ENCODE peak calls at places on chromosome 3, in seven cellular contexts. Z is IMR-90, W is mesendoderm, L is mesenchymal stem cell, D is trophoblast cell, C is neuronal stem cell, U is H1. M is an unnamed sample. For H3K4me1, the result is how much of the 10 kb centered on the place peaks cover.

GRCh38 chr3:151881137-151881536 is 7.7 kb downstream of the SUCNR1 start:
- DNase-seq in Z (no peak), W (peak), L (no peak), D (no peak), C (no peak), U (no peak), M (no peak)

GRCh38 chr3:128480717-128481437 is 12.1 kb downstream of the GATA2 start:
- DNase-seq in Z (no peak), W (no peak), L (no peak), D (no peak), C (no peak), U (no peak), M (no peak)

GRCh38 chr3:186540444-186541226 is 3.5 kb downstream of the CRYGS start:
- DNase-seq in Z (peak), W (peak), L (peak), D (peak), C (peak), U (peak), M (peak)

GRCh38 chr3:194505791-194506415 is 19.1 kb upstream of the ATP13A3 start:
- DNase-seq in Z (no peak), W (no peak), L (no peak), D (no peak), C (no peak), U (no peak), M (no peak)

GRCh38 chr3:109257269-109257668 is 59.0 kb downstream of the DPPA2 start:
- DNase-seq in Z (peak), W (no peak), L (peak), D (peak), C (no peak), U (no peak), M (no peak)

GRCh38 chr3:194270627-194271458 is 80.3 kb downstream of the CPN2 start:
- DNase-seq in Z (no peak), W (peak), L (peak), D (no peak), C (peak), U (no peak), M (peak)

GRCh38 chr3:42176635-42177034 is 85.5 kb downstream of the TRAK1 start:
- DNase-seq in Z (no peak), W (no peak), L (no peak), D (no peak), C (no peak), U (no peak), M (no peak)

GRCh38 chr3:58749948-58750347 is 83.4 kb upstream of the FAM3D start:
- DNase-seq in Z (no peak), W (no peak), L (no peak), D (no peak), C (no peak), U (no peak), M (no peak)

GRCh38 chr3:112417696-112418318 is 81.5 kb downstream of the BTLA start:
- DNase-seq in Z (no peak), W (no peak), L (no peak), D (peak), C (no peak), U (no peak), M (no peak)

GRCh38 chr3:184241447-184242296 is 7.1 kb downstream of the ALG3 start:
- DNase-seq in Z (peak), W (peak), L (no peak), D (peak), C (no peak), U (peak), M (peak)

GRCh38 chr3:144549161-144549560 is 577.5 kb downstream of the DIPK2A start:
- DNase-seq in Z (no peak), W (peak), L (no peak), D (no peak), C (peak), U (no peak), M (no peak)

GRCh38 chr3:32045091-32045964 is 61.1 kb upstream of the GPD1L start:
- DNase-seq in Z (peak), W (peak), L (peak), D (no peak), C (no peak), U (no peak), M (peak)

GRCh38 chr3:44355634-44356033 is 17.1 kb downstream of the TCAIM start:
- DNase-seq in Z (peak), W (no peak), L (peak), D (no peak), C (no peak), U (no peak), M (no peak)

GRCh38 chr3:39804951-39805350 is 4.5 kb upstream of the MYRIP start:
- DNase-seq in Z (no peak), W (no peak), L (no peak), D (no peak), C (no peak), U (no peak), M (no peak)

GRCh38 chr3:145639207-145639606 is 521.8 kb downstream of the PLOD2 start:
- DNase-seq in Z (no peak), W (peak), L (no peak), D (no peak), C (no peak), U (no peak), M (no peak)

GRCh38 chr3:183984337-183984736 is 33.3 kb downstream of the ABCC5 start:
- DNase-seq in Z (no peak), W (no peak), L (no peak), D (no peak), C (no peak), U (no peak), M (no peak)

GRCh38 chr3:20658491-20658890 is 472.5 kb upstream of the SGO1 start:
- DNase-seq in Z (no peak), W (no peak), L (no peak), D (no peak), C (no peak), U (no peak), M (no peak)

GRCh38 chr3:123732447-123732846 is 147.6 kb upstream of the HACD2 start:
- DNase-seq in Z (peak), W (no peak), L (peak), D (no peak), C (no peak), U (no peak), M (no peak)

GRCh38 chr3:71931930-71932329 is 147.0 kb upstream of the PROK2 start:
- DNase-seq in Z (no peak), W (no peak), L (no peak), D (no peak), C (no peak), U (no peak), M (no peak)
- H3K4me1 ChIP-seq in Z (under half), W (under half), L (under half), D (under half), C (under half), U (under half), M (under half)

GRCh38 chr3:69231929-69232437 is 109.6 kb upstream of the LMOD3 start:
- DNase-seq in Z (no peak), W (no peak), L (peak), D (peak), C (no peak), U (no peak), M (no peak)

DNA sequence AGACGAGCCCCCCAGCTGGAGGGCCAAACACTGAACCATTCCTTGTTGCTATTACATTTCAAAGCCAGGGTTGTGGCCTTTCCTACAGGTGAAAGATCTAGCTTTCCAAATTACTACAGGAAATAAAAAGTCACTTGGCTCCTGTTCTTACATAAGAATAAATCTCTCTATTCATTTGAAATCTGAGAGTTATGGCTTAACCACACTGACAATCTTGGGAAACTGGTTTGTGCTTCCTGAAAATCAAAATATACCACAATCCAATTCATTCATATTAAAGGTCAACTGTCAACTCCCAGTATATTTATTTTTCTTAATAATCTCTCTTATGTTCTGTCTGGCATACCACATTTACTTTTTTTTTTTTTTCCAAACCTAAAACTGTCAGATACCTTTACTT is 103.7 kb upstream of the LMOD3 start:
- DNase-seq in Z (no peak), W (no peak), L (no peak), D (no peak), C (no peak), U (no peak), M (no peak)
- H3K4me2 ChIP-seq in Z (no peak), W (no peak), L (no peak), D (no peak), C (no peak), U (no peak), M (no peak)

GRCh38 chr3:125192190-125193035 is 20.1 kb downstream of the SLC12A8 start:
- DNase-seq in Z (no peak), W (peak), L (no peak), D (peak), C (no peak), U (no peak), M (peak)
- H3K18ac ChIP-seq in Z (no peak), W (peak), L (no peak), D (no peak), C (no peak), U (no peak), M (no peak)

GRCh38 chr3:98560911-98561310 is 29.1 kb downstream of the GPR15 start:
- DNase-seq in Z (no peak), W (no peak), L (no peak), D (no peak), C (no peak), U (no peak), M (no peak)

GRCh38 chr3:98555025-98555379 is 23.2 kb downstream of the GPR15 start:
- DNase-seq in Z (no peak), W (no peak), L (no peak), D (no peak), C (no peak), U (no peak), M (no peak)

GRCh38 chr3:98556164-98557130 is 24.7 kb downstream of the GPR15 start:
- DNase-seq in Z (no peak), W (no peak), L (peak), D (no peak), C (no peak), U (no peak), M (no peak)

GRCh38 chr3:98557324-98558010 is 25.7 kb downstream of the GPR15 start:
- DNase-seq in Z (no peak), W (no peak), L (no peak), D (no peak), C (no peak), U (no peak), M (no peak)

DNA sequence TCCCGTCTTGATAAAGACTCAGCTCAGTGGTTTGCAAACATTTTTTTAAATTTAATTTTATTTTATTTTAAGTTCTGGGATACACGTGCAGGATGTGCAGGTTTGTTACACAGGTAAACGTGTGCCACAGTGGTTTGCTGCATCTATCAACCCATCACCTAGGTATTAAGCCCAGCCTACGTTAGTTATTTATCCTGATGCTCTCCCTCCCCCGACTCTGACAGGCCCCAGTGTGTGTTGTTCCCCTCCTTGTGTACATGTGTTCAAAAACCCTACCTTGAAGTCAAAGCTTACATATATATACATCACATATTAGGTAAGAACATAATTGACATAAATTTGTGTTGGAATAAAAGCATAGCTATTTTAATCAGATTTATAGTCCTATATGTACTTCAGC is 26.3 kb downstream of the GPR15 start:
- DNase-seq in Z (no peak), W (no peak), L (no peak), D (no peak), C (no peak), U (no peak), M (no peak)
- H3K4me1 ChIP-seq in Z (under half), W (under half), L (under half), D (under half), C (under half), U (under half), M (under half)

GRCh38 chr3:190617185-190617584 is 103.3 kb downstream of the IL1RAP start:
- DNase-seq in Z (no peak), W (peak), L (no peak), D (peak), C (peak), U (no peak), M (no peak)

GRCh38 chr3:190621209-190621608 is 107.3 kb downstream of the IL1RAP start:
- DNase-seq in Z (no peak), W (no peak), L (peak), D (no peak), C (no peak), U (no peak), M (no peak)

GRCh38 chr3:190619353-190619752 is 105.5 kb downstream of the IL1RAP start:
- DNase-seq in Z (no peak), W (no peak), L (no peak), D (no peak), C (no peak), U (no peak), M (no peak)

GRCh38 chr3:190616627-190617026 is 102.7 kb downstream of the IL1RAP start:
- DNase-seq in Z (no peak), W (no peak), L (no peak), D (peak), C (no peak), U (no peak), M (no peak)

DNA sequence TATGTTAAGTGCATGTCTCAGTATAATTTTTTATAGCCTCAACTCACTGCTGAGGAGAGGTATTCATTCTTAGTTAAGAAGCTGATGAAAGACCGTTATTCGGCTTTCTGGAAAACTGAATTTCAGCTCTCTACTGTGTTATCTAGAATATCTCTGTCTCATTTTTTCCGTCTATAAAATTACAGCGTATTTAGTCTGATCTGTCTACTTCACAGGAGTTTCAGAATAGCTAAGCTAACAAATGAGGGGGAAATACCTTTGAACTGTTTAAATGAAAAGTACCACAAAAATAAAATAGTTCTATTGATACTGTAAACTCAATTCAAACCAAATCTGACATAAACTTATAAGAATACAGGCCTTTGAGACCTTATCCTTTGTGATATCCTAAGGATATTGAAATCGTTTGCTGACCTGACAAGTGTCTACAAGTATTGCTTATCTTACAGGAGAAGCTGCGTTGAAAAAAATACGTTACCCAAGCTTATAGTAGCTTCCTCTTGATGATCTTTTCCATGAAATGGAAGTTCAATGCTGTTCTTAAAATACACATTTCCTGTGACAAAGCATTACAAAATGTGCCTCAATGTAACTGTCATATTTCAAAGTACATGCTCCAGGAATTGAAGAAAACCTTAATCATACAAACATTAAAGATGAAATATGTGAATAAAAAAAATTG is 104.6 kb downstream of the IL1RAP start:
- DNase-seq in Z (peak), W (no peak), L (no peak), D (no peak), C (no peak), U (no peak), M (no peak)
- H3K4me2 ChIP-seq in Z (no peak), W (no peak), L (no peak), D (no peak), C (no peak), U (no peak), M (no peak)

GRCh38 chr3:127044996-127045395 is 62.1 kb downstream of the PLXNA1 start:
- DNase-seq in Z (peak), W (peak), L (no peak), D (peak), C (no peak), U (peak), M (peak)
- H3K18ac ChIP-seq in Z (no peak), W (no peak), L (no peak), D (no peak), C (no peak), U (no peak), M (no peak)

GRCh38 chr3:66497982-66498671 is 2.7 kb downstream of the LRIG1 start:
- DNase-seq in Z (no peak), W (no peak), L (no peak), D (no peak), C (no peak), U (no peak), M (no peak)

GRCh38 chr3:66494964-66495581 is 5.7 kb downstream of the LRIG1 start:
- DNase-seq in Z (no peak), W (no peak), L (no peak), D (peak), C (peak), U (no peak), M (no peak)

GRCh38 chr3:66495633-66496032 is 5.2 kb downstream of the LRIG1 start:
- DNase-seq in Z (no peak), W (no peak), L (no peak), D (no peak), C (peak), U (no peak), M (peak)

GRCh38 chr3:66497288-66497972 is 3.4 kb downstream of the LRIG1 start:
- DNase-seq in Z (no peak), W (no peak), L (no peak), D (no peak), C (no peak), U (no peak), M (no peak)

DNA sequence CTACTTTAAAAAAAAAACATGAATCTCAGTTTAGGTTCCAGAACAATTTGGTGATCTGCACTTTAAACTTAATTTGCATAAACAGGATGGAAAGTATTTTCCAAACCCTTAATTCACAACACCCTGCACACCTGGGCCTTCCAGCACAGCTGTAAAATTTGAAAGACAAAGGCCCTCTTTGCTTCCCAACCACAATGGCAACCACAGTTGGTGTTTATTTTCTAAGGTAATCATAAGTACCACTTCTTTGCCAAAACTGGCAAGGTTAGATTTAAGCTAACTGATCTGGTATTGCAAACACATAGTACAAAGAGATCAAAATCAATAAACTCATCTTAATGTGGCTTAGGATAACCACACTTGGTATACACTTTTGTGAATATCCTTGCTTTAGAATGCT is 4.1 kb downstream of the LRIG1 start:
- DNase-seq in Z (no peak), W (no peak), L (no peak), D (no peak), C (no peak), U (no peak), M (no peak)
- H3K4me1 ChIP-seq in Z (under half), W (under half), L (under half), D (under half), C (half or more), U (under half), M (under half)

GRCh38 chr3:38608961-38609360 is 40.5 kb downstream of the SCN5A start:
- DNase-seq in Z (no peak), W (no peak), L (no peak), D (no peak), C (no peak), U (no peak), M (no peak)
- H3K4me2 ChIP-seq in Z (no peak), W (no peak), L (no peak), D (no peak), C (no peak), U (no peak), M (no peak)

GRCh38 chr3:74375653-74376052 is 238.8 kb downstream of the CNTN3 start:
- DNase-seq in Z (no peak), W (no peak), L (no peak), D (no peak), C (no peak), U (no peak), M (no peak)
- H3K18ac ChIP-seq in Z (no peak), W (no peak), L (no peak), D (no peak), C (no peak), U (no peak), M (no peak)

GRCh38 chr3:159856496-159857098 is 132.0 kb upstream of the IL12A start:
- DNase-seq in Z (no peak), W (no peak), L (peak), D (no peak), C (no peak), U (no peak), M (no peak)

GRCh38 chr3:159855599-159856495 is 132.8 kb upstream of the IL12A start:
- DNase-seq in Z (no peak), W (peak), L (peak), D (no peak), C (no peak), U (no peak), M (no peak)

GRCh38 chr3:159859424-159859823 is 129.2 kb upstream of the IL12A start:
- DNase-seq in Z (no peak), W (no peak), L (no peak), D (no peak), C (no peak), U (no peak), M (no peak)

GRCh38 chr3:159858650-159859049 is 130.0 kb upstream of the IL12A start:
- DNase-seq in Z (no peak), W (no peak), L (no peak), D (no peak), C (no peak), U (no peak), M (no peak)

GRCh38 chr3:159857840-159858239 is 130.8 kb upstream of the IL12A start:
- DNase-seq in Z (no peak), W (no peak), L (no peak), D (no peak), C (no peak), U (no peak), M (no peak)
- H3K4me1 ChIP-seq in Z (under half), W (under half), L (under half), D (under half), C (under half), U (under half), M (under half)

M was measured in H9.